ENCODE peak calls at places on chromosomes 5 and 9, in four cellular contexts. One of them, this sample, is unnamed.

GRCh38 chr9:99090366-99091130 is 14.4 kb upstream of the TGFBR1 start:
- DNase-seq in left ventricle myocardium superior: no peak
- DNase-seq in amygdala: no peak
- DNase-seq in LoVo: no peak
- DNase-seq in this sample: no peak

GRCh38 chr9:14238518-14238917 is 75.4 kb downstream of the NFIB start:
- DNase-seq in left ventricle myocardium superior: no peak
- DNase-seq in amygdala: no peak
- DNase-seq in LoVo: peak
- DNase-seq in this sample: no peak

GRCh38 chr5:66660401-66660800 is 64.2 kb downstream of the MAST4 start:
- DNase-seq in left ventricle myocardium superior: no peak
- DNase-seq in amygdala: no peak
- DNase-seq in LoVo: no peak
- DNase-seq in this sample: no peak

GRCh38 chr5:159878988-159879471 is 37.3 kb upstream of the ADRA1B start:
- DNase-seq in left ventricle myocardium superior: peak
- DNase-seq in amygdala: peak
- DNase-seq in LoVo: no peak
- DNase-seq in this sample: peak

GRCh38 chr9:125066839-125067619 is 76.3 kb downstream of the SCAI start:
- DNase-seq in left ventricle myocardium superior: no peak
- DNase-seq in amygdala: no peak
- DNase-seq in LoVo: no peak
- DNase-seq in this sample: peak

GRCh38 chr5:32709789-32710334 is 1.3 kb upstream of the NPR3 start:
- DNase-seq in left ventricle myocardium superior: peak
- DNase-seq in amygdala: no peak
- DNase-seq in LoVo: peak
- DNase-seq in this sample: peak

GRCh38 chr5:147965712-147966111 is 59.4 kb upstream of the C5orf46 start:
- DNase-seq in left ventricle myocardium superior: no peak
- DNase-seq in amygdala: no peak
- DNase-seq in LoVo: no peak
- DNase-seq in this sample: no peak

GRCh38 chr9:137615387-137615871 is 3.4 kb upstream of the EHMT1 start:
- DNase-seq in left ventricle myocardium superior: no peak
- DNase-seq in amygdala: no peak
- DNase-seq in LoVo: no peak
- DNase-seq in this sample: no peak

GRCh38 chr9:100213730-100214477 is 114.9 kb downstream of the INVS start:
- DNase-seq in left ventricle myocardium superior: no peak
- DNase-seq in amygdala: no peak
- DNase-seq in LoVo: no peak
- DNase-seq in this sample: no peak

GRCh38 chr5:68562308-68562707 is 346.8 kb downstream of the PIK3R1 start:
- DNase-seq in left ventricle myocardium superior: no peak
- DNase-seq in amygdala: no peak
- DNase-seq in LoVo: no peak
- DNase-seq in this sample: no peak

GRCh38 chr9:117416856-117417255 is 2.0 kb upstream of the ASTN2 start:
- DNase-seq in left ventricle myocardium superior: no peak
- DNase-seq in amygdala: no peak
- DNase-seq in LoVo: no peak
- DNase-seq in this sample: no peak

GRCh38 chr9:9352877-9353481 is 1259.8 kb downstream of the PTPRD start:
- DNase-seq in left ventricle myocardium superior: no peak
- DNase-seq in amygdala: no peak
- DNase-seq in LoVo: peak
- DNase-seq in this sample: peak

GRCh38 chr5:80934751-80935150 is 25.4 kb upstream of the RASGRF2 start:
- DNase-seq in left ventricle myocardium superior: no peak
- DNase-seq in amygdala: no peak
- DNase-seq in LoVo: no peak
- DNase-seq in this sample: no peak

GRCh38 chr5:107796797-107797196 is 126.1 kb upstream of the EFNA5 start:
- DNase-seq in left ventricle myocardium superior: no peak
- DNase-seq in amygdala: no peak
- DNase-seq in LoVo: no peak
- DNase-seq in this sample: no peak

GRCh38 chr9:137247135-137247915 is 3.8 kb upstream of the STPG3 start:
- DNase-seq in left ventricle myocardium superior: no peak
- DNase-seq in amygdala: no peak
- DNase-seq in LoVo: no peak
- DNase-seq in this sample: no peak

GRCh38 chr9:136857606-136858412 is 5.7 kb downstream of the MAMDC4 start:
- DNase-seq in left ventricle myocardium superior: peak
- DNase-seq in amygdala: no peak
- DNase-seq in LoVo: no peak
- DNase-seq in this sample: no peak

GRCh38 chr5:76152161-76152560 is 69.0 kb downstream of the SV2C start:
- DNase-seq in left ventricle myocardium superior: no peak
- DNase-seq in amygdala: no peak
- DNase-seq in LoVo: no peak
- DNase-seq in this sample: no peak

GRCh38 chr5:4065472-4066320 is 470.1 kb downstream of the IRX1 start:
- DNase-seq in left ventricle myocardium superior: no peak
- DNase-seq in amygdala: no peak
- DNase-seq in LoVo: no peak
- DNase-seq in this sample: no peak

GRCh38 chr5:68319316-68320093 is 103.9 kb downstream of the PIK3R1 start:
- DNase-seq in left ventricle myocardium superior: no peak
- DNase-seq in amygdala: no peak
- DNase-seq in LoVo: peak
- DNase-seq in this sample: no peak

GRCh38 chr5:89133975-89134374 is 251.0 kb upstream of the MEF2C start:
- DNase-seq in left ventricle myocardium superior: no peak
- DNase-seq in amygdala: no peak
- DNase-seq in LoVo: no peak
- DNase-seq in this sample: no peak

GRCh38 chr5:109786177-109786576 is 96.5 kb downstream of the MAN2A1 start:
- DNase-seq in left ventricle myocardium superior: no peak
- DNase-seq in amygdala: no peak
- DNase-seq in LoVo: no peak
- DNase-seq in this sample: no peak

GRCh38 chr5:66727630-66728029 is 131.4 kb downstream of the MAST4 start:
- DNase-seq in left ventricle myocardium superior: no peak
- DNase-seq in amygdala: no peak
- DNase-seq in LoVo: no peak
- DNase-seq in this sample: no peak

GRCh38 chr5:170617519-170618218 is 113.8 kb downstream of the KCNIP1 start:
- DNase-seq in left ventricle myocardium superior: no peak
- DNase-seq in amygdala: no peak
- DNase-seq in LoVo: no peak
- DNase-seq in this sample: no peak

GRCh38 chr9:98502976-98503325 is 205.8 kb downstream of the GABBR2 start:
- DNase-seq in left ventricle myocardium superior: peak
- DNase-seq in amygdala: no peak
- DNase-seq in LoVo: no peak
- DNase-seq in this sample: no peak

GRCh38 chr9:125983681-125984080 is 236.5 kb downstream of the PBX3 start:
- DNase-seq in left ventricle myocardium superior: no peak
- DNase-seq in amygdala: no peak
- DNase-seq in LoVo: no peak
- DNase-seq in this sample: no peak

GRCh38 chr5:112472614-112473013 is 53.5 kb upstream of the EPB41L4A start:
- DNase-seq in left ventricle myocardium superior: no peak
- DNase-seq in amygdala: no peak
- DNase-seq in LoVo: no peak
- DNase-seq in this sample: no peak

GRCh38 chr5:56607551-56607950 is 207.8 kb upstream of the MAP3K1 start:
- DNase-seq in left ventricle myocardium superior: no peak
- DNase-seq in amygdala: no peak
- DNase-seq in LoVo: no peak
- DNase-seq in this sample: no peak

This sample was measured in tibial nerve.